ENCODE peak calls at places on chromosomes 12 and 14, in ten cellular contexts. G, O, S, W, E, Y, Q, B, I and R are unnamed samples.

GRCh38 chr14:63383776-63384367 is 65.1 kb upstream of the GPHB5 start:
- DNase-seq in G (no peak), O (no peak), S (no peak), W (no peak), E (no peak), Y (no peak), Q (no peak), B (no peak), I (no peak), R (no peak)

GRCh38 chr12:132540436-132540835 is 50.5 kb downstream of the FBRSL1 start:
- DNase-seq in G (no peak), O (no peak), S (no peak), W (no peak), E (no peak), Y (no peak), Q (no peak), B (no peak), I (no peak), R (no peak)

GRCh38 chr12:108237272-108237671 is 101.8 kb downstream of the CMKLR1 start:
- DNase-seq in G (peak; percentile 26), O (no peak), S (no peak), W (no peak), E (no peak), Y (no peak), Q (no peak), B (no peak), I (no peak), R (peak; percentile 53)

GRCh38 chr12:104667139-104667538 is 210.4 kb downstream of the CHST11 start:
- DNase-seq in G (no peak), O (no peak), S (no peak), W (peak; percentile 67), E (peak; percentile 14), Y (no peak), Q (no peak), B (peak; percentile 79), I (peak; percentile 81), R (no peak)

GRCh38 chr14:96053236-96053599 is 14.1 kb downstream of the C14orf132 start:
- DNase-seq in G (no peak), O (no peak), S (no peak), W (no peak), E (no peak), Y (no peak), Q (no peak), B (no peak), I (no peak), R (no peak)

GRCh38 chr12:92055877-92056276 is 89.8 kb downstream of the BTG1 start:
- DNase-seq in G (no peak), O (peak; percentile 52), S (no peak), W (peak; percentile 34), E (no peak), Y (no peak), Q (no peak), B (no peak), I (no peak), R (peak; percentile 84)

GRCh38 chr12:64610092-64610659 is at the start of gene RASSF3:
- DNase-seq in G (peak; percentile 71), O (peak; percentile 79), S (peak; percentile 72), W (peak; percentile 71), E (peak; percentile 67), Y (peak; percentile 77), Q (peak; percentile 79), B (peak; percentile 80), I (peak; percentile 73), R (peak; percentile 71)

GRCh38 chr12:103924761-103925641 is 5.2 kb upstream of the HSP90B1 start:
- DNase-seq in G (peak; percentile 24), O (peak; percentile 22), S (no peak), W (no peak), E (peak; percentile 88), Y (no peak), Q (no peak), B (no peak), I (peak; percentile 59), R (peak; percentile 77)

GRCh38 chr12:48002179-48002601 is 2.1 kb downstream of the COL2A1 start:
- DNase-seq in G (no peak), O (no peak), S (no peak), W (no peak), E (no peak), Y (no peak), Q (no peak), B (no peak), I (no peak), R (no peak)

GRCh38 chr12:116421785-116422538 is 137.2 kb upstream of the MAP1LC3B2 start:
- DNase-seq in G (peak; percentile 50), O (no peak), S (no peak), W (no peak), E (no peak), Y (no peak), Q (no peak), B (no peak), I (no peak), R (no peak)

GRCh38 chr12:12587878-12588277 is 23.8 kb upstream of the CREBL2 start:
- DNase-seq in G (no peak), O (no peak), S (no peak), W (no peak), E (no peak), Y (no peak), Q (no peak), B (no peak), I (no peak), R (no peak)
- H3K27ac ChIP-seq in G (no peak overlapping the region), O (no peak overlapping the region), S (no peak overlapping the region), W (no peak overlapping the region), E (no peak overlapping the region), Y (no peak overlapping the region), Q (no peak overlapping the region), B (no peak overlapping the region), I (no peak overlapping the region), R (peak overlapping the region; percentile 97)

GRCh38 chr14:89401783-89402182 is 15.2 kb downstream of the FOXN3 start:
- DNase-seq in G (no peak), O (no peak), S (no peak), W (no peak), E (no peak), Y (no peak), Q (no peak), B (no peak), I (no peak), R (no peak)

GRCh38 chr14:89399594-89400068 is 17.4 kb downstream of the FOXN3 start:
- DNase-seq in G (peak; percentile 48), O (no peak), S (no peak), W (peak; percentile 29), E (peak; percentile 96), Y (no peak), Q (no peak), B (peak; percentile 51), I (peak; percentile 87), R (no peak)

GRCh38 chr14:89400529-89400928 is 16.5 kb downstream of the FOXN3 start:
- DNase-seq in G (no peak), O (no peak), S (no peak), W (no peak), E (no peak), Y (no peak), Q (no peak), B (no peak), I (no peak), R (no peak)

GRCh38 chr14:89401241-89401640 is 15.8 kb downstream of the FOXN3 start:
- DNase-seq in G (no peak), O (no peak), S (no peak), W (no peak), E (no peak), Y (no peak), Q (no peak), B (no peak), I (no peak), R (no peak)

DNA sequence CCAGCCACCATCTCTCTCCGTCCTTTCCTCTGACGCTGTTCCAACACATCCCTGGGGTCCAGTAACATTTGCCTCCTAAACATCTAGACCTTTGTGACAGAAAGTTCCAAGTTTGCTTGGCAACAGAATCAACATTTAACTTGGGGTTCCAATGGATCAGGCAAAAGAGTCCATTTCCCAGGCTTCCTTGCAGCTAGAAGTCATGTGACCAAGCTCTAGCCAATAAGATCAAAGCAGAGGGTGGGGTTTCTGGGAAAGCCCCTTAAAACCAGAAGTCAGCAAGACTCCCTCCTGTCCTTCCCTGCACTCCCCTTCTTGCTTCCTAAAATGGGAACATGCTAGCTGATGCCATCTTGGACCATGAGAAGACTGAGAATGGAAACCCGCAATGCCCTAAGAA is 14.7 kb downstream of the FOXN3 start:
- DNase-seq in G (no peak), O (no peak), S (no peak), W (no peak), E (no peak), Y (no peak), Q (no peak), B (no peak), I (no peak), R (no peak)
- H3K4me1 ChIP-seq in G (no peaks in the 10 kb centered on the region), O (peaks cover 21% of the 10 kb centered on the region), S (peaks cover 37% of the 10 kb centered on the region), W (peaks cover 6% of the 10 kb centered on the region), E (peaks cover 9% of the 10 kb centered on the region), Y (peaks cover 87% of the 10 kb centered on the region), Q (peaks cover 15% of the 10 kb centered on the region), B (no peaks in the 10 kb centered on the region), I (peaks cover 2% of the 10 kb centered on the region), R (no peaks in the 10 kb centered on the region)

GRCh38 chr14:100681111-100681510 is 45.6 kb upstream of the DLK1 start:
- DNase-seq in G (no peak), O (no peak), S (no peak), W (no peak), E (no peak), Y (no peak), Q (no peak), B (no peak), I (no peak), R (no peak)

GRCh38 chr14:100679170-100679569 is 47.5 kb upstream of the DLK1 start:
- DNase-seq in G (no peak), O (no peak), S (no peak), W (no peak), E (no peak), Y (no peak), Q (no peak), B (no peak), I (no peak), R (no peak)

GRCh38 chr14:100680439-100681051 is 46.1 kb upstream of the DLK1 start:
- DNase-seq in G (no peak), O (no peak), S (no peak), W (no peak), E (no peak), Y (no peak), Q (peak; percentile 63), B (no peak), I (no peak), R (no peak)

GRCh38 chr14:100677925-100678765 is 48.5 kb upstream of the DLK1 start:
- DNase-seq in G (no peak), O (no peak), S (no peak), W (no peak), E (peak; percentile 52), Y (peak; percentile 85), Q (peak; percentile 83), B (peak; percentile 83), I (peak; percentile 86), R (no peak)

GRCh38 chr14:100679707-100680438 is 46.8 kb upstream of the DLK1 start:
- DNase-seq in G (no peak), O (no peak), S (no peak), W (no peak), E (peak; percentile 73), Y (peak; percentile 72), Q (peak; percentile 85), B (peak; percentile 86), I (peak; percentile 83), R (no peak)
- TF ChIP-seq CTCF in G (no peak), O (no peak), S (no peak), W (no peak), E (peak; percentile 30), Y (no peak), Q (peak; percentile 77), B (no peak), I (peak; percentile 16), R (no peak)

DNA sequence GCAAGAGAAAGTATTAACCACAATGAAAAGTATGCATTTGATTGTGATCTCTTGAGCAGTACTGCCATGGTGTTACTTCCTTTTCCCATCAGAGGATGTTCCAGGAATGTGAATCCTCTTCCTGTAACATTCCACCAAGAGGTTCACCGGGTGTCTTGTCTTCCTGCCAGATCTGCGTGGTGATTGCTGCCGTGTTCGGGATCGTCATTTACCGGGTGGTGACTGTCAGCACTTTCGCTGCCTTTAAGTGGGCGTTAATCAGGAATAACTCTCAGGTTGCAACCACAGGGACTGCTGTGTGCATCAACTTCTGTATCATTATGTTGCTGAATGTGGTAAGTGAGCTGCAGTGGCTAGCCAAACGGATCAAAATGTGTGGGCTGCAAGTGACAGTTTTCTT is 123.5 kb downstream of the SLC5A8 start:
- DNase-seq in G (no peak), O (no peak), S (no peak), W (no peak), E (peak; percentile 46), Y (no peak), Q (no peak), B (no peak), I (no peak), R (peak; percentile 6)
- H3K27ac ChIP-seq in G (no peak overlapping the region), O (no peak overlapping the region), S (no peak overlapping the region), W (no peak overlapping the region), E (no peak overlapping the region), Y (no peak overlapping the region), Q (no peak overlapping the region), B (no peak overlapping the region), I (no peak overlapping the region), R (no peak overlapping the region)